ENCODE peak calls at places on chromosomes 5 and 9, in six cellular contexts. One of them, this sample, is unnamed.
A peak's percentile ranks its signal among the peaks of the same experiment; 100 is the strongest.

GRCh38 chr5:40376566-40376965 is 303.1 kb upstream of the PTGER4 start:
- DNase-seq in progenitor cell of endocrine pancreas: no peak
- DNase-seq in retinal pigment epithelial cell: no peak
- DNase-seq in GM20000: peak; percentile 25
- DNase-seq in CD8-positive, alpha-beta T cell: no peak
- DNase-seq in PC-3: no peak
- DNase-seq in this sample: no peak

GRCh38 chr9:83981126-83981871 is 694 bp downstream of the RMI1 start:
- DNase-seq in progenitor cell of endocrine pancreas: no peak
- DNase-seq in retinal pigment epithelial cell: peak; percentile 32
- DNase-seq in GM20000: peak; percentile 19
- DNase-seq in CD8-positive, alpha-beta T cell: no peak
- DNase-seq in PC-3: peak; percentile 43
- DNase-seq in this sample: no peak

GRCh38 chr9:131735238-131736181 is 4.4 kb downstream of the RAPGEF1 start:
- DNase-seq in progenitor cell of endocrine pancreas: no peak
- DNase-seq in retinal pigment epithelial cell: no peak
- DNase-seq in GM20000: no peak
- DNase-seq in CD8-positive, alpha-beta T cell: no peak
- DNase-seq in PC-3: peak; percentile 62
- DNase-seq in this sample: no peak

GRCh38 chr5:16137177-16137576 is 42.4 kb downstream of the MARCHF11 start:
- DNase-seq in progenitor cell of endocrine pancreas: no peak
- DNase-seq in retinal pigment epithelial cell: no peak
- DNase-seq in GM20000: no peak
- DNase-seq in CD8-positive, alpha-beta T cell: no peak
- DNase-seq in PC-3: no peak
- DNase-seq in this sample: no peak

GRCh38 chr5:146111409-146111808 is 6.0 kb upstream of the PLAC8L1 start:
- DNase-seq in progenitor cell of endocrine pancreas: no peak
- DNase-seq in retinal pigment epithelial cell: no peak
- DNase-seq in GM20000: no peak
- DNase-seq in CD8-positive, alpha-beta T cell: no peak
- DNase-seq in PC-3: no peak
- DNase-seq in this sample: no peak

GRCh38 chr5:163407034-163407652 is 30.3 kb upstream of the CCNG1 start:
- DNase-seq in progenitor cell of endocrine pancreas: no peak
- DNase-seq in retinal pigment epithelial cell: no peak
- DNase-seq in GM20000: peak; percentile 24
- DNase-seq in CD8-positive, alpha-beta T cell: no peak
- DNase-seq in PC-3: peak; percentile 41
- DNase-seq in this sample: no peak

GRCh38 chr9:20209421-20210340 is 412.6 kb downstream of the MLLT3 start:
- DNase-seq in progenitor cell of endocrine pancreas: no peak
- DNase-seq in retinal pigment epithelial cell: no peak
- DNase-seq in GM20000: no peak
- DNase-seq in CD8-positive, alpha-beta T cell: peak; percentile 50
- DNase-seq in PC-3: no peak
- DNase-seq in this sample: no peak

GRCh38 chr9:95508968-95509850 is 7.6 kb downstream of the PTCH1 start:
- DNase-seq in progenitor cell of endocrine pancreas: peak; percentile 64
- DNase-seq in retinal pigment epithelial cell: peak; percentile 67
- DNase-seq in GM20000: peak; percentile 81
- DNase-seq in CD8-positive, alpha-beta T cell: peak; percentile 68
- DNase-seq in PC-3: peak; percentile 74
- DNase-seq in this sample: no peak

GRCh38 chr5:173726848-173727557 is 110.6 kb upstream of the BOD1 start:
- DNase-seq in progenitor cell of endocrine pancreas: no peak
- DNase-seq in retinal pigment epithelial cell: no peak
- DNase-seq in GM20000: no peak
- DNase-seq in CD8-positive, alpha-beta T cell: no peak
- DNase-seq in PC-3: no peak
- DNase-seq in this sample: no peak

GRCh38 chr9:97714435-97714834 is 17.3 kb upstream of the XPA start:
- DNase-seq in progenitor cell of endocrine pancreas: no peak
- DNase-seq in retinal pigment epithelial cell: peak; percentile 77
- DNase-seq in GM20000: no peak
- DNase-seq in CD8-positive, alpha-beta T cell: no peak
- DNase-seq in PC-3: peak; percentile 86
- DNase-seq in this sample: no peak

GRCh38 chr9:37856551-37856950 is 47.4 kb downstream of the SLC25A51 start:
- DNase-seq in progenitor cell of endocrine pancreas: no peak
- DNase-seq in retinal pigment epithelial cell: no peak
- DNase-seq in GM20000: no peak
- DNase-seq in CD8-positive, alpha-beta T cell: no peak
- DNase-seq in PC-3: no peak
- DNase-seq in this sample: no peak

GRCh38 chr5:45038366-45038987 is 229.7 kb downstream of the MRPS30 start:
- DNase-seq in progenitor cell of endocrine pancreas: no peak
- DNase-seq in retinal pigment epithelial cell: no peak
- DNase-seq in GM20000: peak; percentile 18
- DNase-seq in CD8-positive, alpha-beta T cell: no peak
- DNase-seq in PC-3: peak; percentile 71
- DNase-seq in this sample: no peak

GRCh38 chr5:124744170-124744911 is 2.1 kb downstream of the ZNF608 start:
- DNase-seq in progenitor cell of endocrine pancreas: no peak
- DNase-seq in retinal pigment epithelial cell: no peak
- DNase-seq in GM20000: no peak
- DNase-seq in CD8-positive, alpha-beta T cell: no peak
- DNase-seq in PC-3: no peak
- DNase-seq in this sample: no peak
- TF ChIP-seq CTCF in progenitor cell of endocrine pancreas: peak; percentile 14
- TF ChIP-seq CTCF in retinal pigment epithelial cell: no peak
- TF ChIP-seq CTCF in GM20000: no peak
- TF ChIP-seq CTCF in CD8-positive, alpha-beta T cell: no peak
- TF ChIP-seq CTCF in PC-3: no peak
- TF ChIP-seq CTCF in this sample: no peak

GRCh38 chr5:143050183-143050582 is 280.0 kb downstream of the ARHGAP26 start:
- DNase-seq in progenitor cell of endocrine pancreas: no peak
- DNase-seq in retinal pigment epithelial cell: no peak
- DNase-seq in GM20000: no peak
- DNase-seq in CD8-positive, alpha-beta T cell: no peak
- DNase-seq in PC-3: no peak
- DNase-seq in this sample: no peak
- TF ChIP-seq CTCF in progenitor cell of endocrine pancreas: no peak
- TF ChIP-seq CTCF in retinal pigment epithelial cell: no peak
- TF ChIP-seq CTCF in GM20000: no peak
- TF ChIP-seq CTCF in CD8-positive, alpha-beta T cell: no peak
- TF ChIP-seq CTCF in PC-3: no peak
- TF ChIP-seq CTCF in this sample: no peak

DNA sequence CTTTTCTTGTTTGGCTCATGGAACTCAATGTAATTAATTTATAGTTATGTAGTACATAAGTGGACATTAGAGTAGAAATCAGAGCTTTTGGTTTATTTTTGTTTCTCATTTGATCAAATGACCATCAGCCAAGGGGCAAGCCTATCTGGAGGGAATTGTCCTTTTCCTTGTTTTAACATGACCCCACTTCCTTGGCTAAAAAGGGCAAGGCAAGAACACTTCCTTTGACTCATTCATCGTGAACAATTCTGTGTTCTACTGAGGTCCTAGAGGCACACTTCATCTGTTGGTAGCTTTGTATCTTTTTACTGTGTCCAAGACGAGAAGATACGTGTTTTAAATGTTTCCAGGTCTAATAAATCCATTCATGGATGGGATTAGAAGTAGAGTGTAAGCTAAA is 148.9 kb downstream of the ARHGEF28 start:
- DNase-seq in progenitor cell of endocrine pancreas: no peak
- DNase-seq in retinal pigment epithelial cell: no peak
- DNase-seq in GM20000: no peak
- DNase-seq in CD8-positive, alpha-beta T cell: no peak
- DNase-seq in PC-3: no peak
- DNase-seq in this sample: no peak
- TF ChIP-seq CTCF in progenitor cell of endocrine pancreas: no peak
- TF ChIP-seq CTCF in retinal pigment epithelial cell: no peak
- TF ChIP-seq CTCF in GM20000: no peak
- TF ChIP-seq CTCF in CD8-positive, alpha-beta T cell: no peak
- TF ChIP-seq CTCF in PC-3: no peak
- TF ChIP-seq CTCF in this sample: no peak

GRCh38 chr5:59685131-59685530 is 208.4 kb downstream of the PDE4D start:
- DNase-seq in progenitor cell of endocrine pancreas: no peak
- DNase-seq in retinal pigment epithelial cell: no peak
- DNase-seq in GM20000: no peak
- DNase-seq in CD8-positive, alpha-beta T cell: no peak
- DNase-seq in PC-3: no peak
- DNase-seq in this sample: no peak
- TF ChIP-seq CTCF in progenitor cell of endocrine pancreas: no peak
- TF ChIP-seq CTCF in retinal pigment epithelial cell: no peak
- TF ChIP-seq CTCF in GM20000: no peak
- TF ChIP-seq CTCF in CD8-positive, alpha-beta T cell: no peak
- TF ChIP-seq CTCF in PC-3: no peak
- TF ChIP-seq CTCF in this sample: no peak

GRCh38 chr5:176491056-176491646 is 43.0 kb downstream of the FAF2 start:
- DNase-seq in progenitor cell of endocrine pancreas: no peak
- DNase-seq in retinal pigment epithelial cell: no peak
- DNase-seq in GM20000: no peak
- DNase-seq in CD8-positive, alpha-beta T cell: no peak
- DNase-seq in PC-3: peak; percentile 93
- DNase-seq in this sample: no peak

GRCh38 chr5:176492431-176492830 is 44.2 kb downstream of the FAF2 start:
- DNase-seq in progenitor cell of endocrine pancreas: no peak
- DNase-seq in retinal pigment epithelial cell: peak; percentile 23
- DNase-seq in GM20000: no peak
- DNase-seq in CD8-positive, alpha-beta T cell: no peak
- DNase-seq in PC-3: peak; percentile 24
- DNase-seq in this sample: no peak

GRCh38 chr5:176489077-176489476 is 40.9 kb downstream of the FAF2 start:
- DNase-seq in progenitor cell of endocrine pancreas: no peak
- DNase-seq in retinal pigment epithelial cell: no peak
- DNase-seq in GM20000: no peak
- DNase-seq in CD8-positive, alpha-beta T cell: no peak
- DNase-seq in PC-3: peak; percentile 75
- DNase-seq in this sample: no peak

GRCh38 chr5:176491901-176492300 is 43.7 kb downstream of the FAF2 start:
- DNase-seq in progenitor cell of endocrine pancreas: no peak
- DNase-seq in retinal pigment epithelial cell: no peak
- DNase-seq in GM20000: no peak
- DNase-seq in CD8-positive, alpha-beta T cell: no peak
- DNase-seq in PC-3: no peak
- DNase-seq in this sample: no peak

DNA sequence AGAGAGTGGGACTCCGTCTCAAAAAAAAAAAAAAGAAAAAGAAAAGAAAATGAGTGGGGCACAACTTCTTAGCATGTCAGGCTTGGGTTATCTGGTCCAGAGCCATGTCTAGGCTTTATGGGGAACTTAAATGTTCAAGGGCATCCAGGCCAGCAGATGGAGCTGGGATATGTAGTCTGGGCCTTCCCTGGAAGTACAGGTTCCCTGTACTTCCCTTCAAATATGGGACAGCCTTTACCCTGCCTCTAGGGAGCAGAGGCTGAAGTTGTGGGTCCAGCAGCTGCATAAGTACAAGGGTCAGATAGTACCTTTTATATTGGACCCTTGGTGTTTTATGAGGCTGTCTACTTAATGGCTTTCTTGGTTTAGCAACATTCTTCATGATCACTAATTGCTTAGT is 42.1 kb downstream of the FAF2 start:
- DNase-seq in progenitor cell of endocrine pancreas: no peak
- DNase-seq in retinal pigment epithelial cell: no peak
- DNase-seq in GM20000: no peak
- DNase-seq in CD8-positive, alpha-beta T cell: no peak
- DNase-seq in PC-3: peak; percentile 44
- DNase-seq in this sample: no peak
- TF ChIP-seq CTCF in progenitor cell of endocrine pancreas: no peak
- TF ChIP-seq CTCF in retinal pigment epithelial cell: no peak
- TF ChIP-seq CTCF in GM20000: no peak
- TF ChIP-seq CTCF in CD8-positive, alpha-beta T cell: no peak
- TF ChIP-seq CTCF in PC-3: peak; percentile 40
- TF ChIP-seq CTCF in this sample: no peak

GRCh38 chr5:61167382-61167781 is 5.1 kb upstream of the SMIM15 start:
- DNase-seq in progenitor cell of endocrine pancreas: no peak
- DNase-seq in retinal pigment epithelial cell: peak; percentile 26
- DNase-seq in GM20000: peak; percentile 49
- DNase-seq in CD8-positive, alpha-beta T cell: no peak
- DNase-seq in PC-3: peak; percentile 34
- DNase-seq in this sample: no peak
- TF ChIP-seq CTCF in progenitor cell of endocrine pancreas: peak; percentile 30
- TF ChIP-seq CTCF in retinal pigment epithelial cell: peak; percentile 71
- TF ChIP-seq CTCF in GM20000: peak; percentile 25
- TF ChIP-seq CTCF in CD8-positive, alpha-beta T cell: no peak
- TF ChIP-seq CTCF in PC-3: peak; percentile 58
- TF ChIP-seq CTCF in this sample: peak; percentile 22

DNA sequence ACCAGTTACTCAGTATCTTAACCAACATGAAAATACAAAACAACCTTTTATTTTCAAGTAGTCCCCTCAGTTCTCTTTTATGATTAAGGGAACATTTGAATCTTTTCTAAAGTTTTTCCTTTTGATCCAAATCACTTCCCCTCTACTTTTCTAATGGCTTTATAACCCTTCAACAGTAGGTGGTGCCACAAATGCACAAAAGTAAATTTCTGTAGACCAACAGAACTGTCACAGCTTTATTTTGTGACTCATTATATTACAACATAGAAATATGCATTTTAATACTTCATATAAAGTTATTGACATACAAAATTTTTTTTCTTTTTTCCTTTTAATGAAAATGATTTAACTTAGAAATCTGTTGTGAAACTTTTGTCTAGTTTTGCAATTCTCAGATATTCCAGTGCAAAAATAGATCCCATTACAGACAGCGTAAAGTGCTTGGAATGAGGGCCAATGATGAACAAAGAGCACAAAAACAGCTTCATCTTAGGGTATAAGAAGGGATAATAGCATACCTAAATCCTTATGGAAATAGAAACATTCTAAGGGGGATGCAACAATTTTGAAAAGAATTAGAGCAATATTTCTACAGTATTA is 17.0 kb downstream of the NIPSNAP3B start:
- DNase-seq in progenitor cell of endocrine pancreas: no peak
- DNase-seq in retinal pigment epithelial cell: peak; percentile 0
- DNase-seq in GM20000: peak; percentile 17
- DNase-seq in CD8-positive, alpha-beta T cell: no peak
- DNase-seq in PC-3: peak; percentile 75
- DNase-seq in this sample: no peak
- TF ChIP-seq CTCF in progenitor cell of endocrine pancreas: peak; percentile 43
- TF ChIP-seq CTCF in retinal pigment epithelial cell: peak; percentile 46
- TF ChIP-seq CTCF in GM20000: peak; percentile 8
- TF ChIP-seq CTCF in CD8-positive, alpha-beta T cell: no peak
- TF ChIP-seq CTCF in PC-3: peak; percentile 79
- TF ChIP-seq CTCF in this sample: peak; percentile 81

DNA sequence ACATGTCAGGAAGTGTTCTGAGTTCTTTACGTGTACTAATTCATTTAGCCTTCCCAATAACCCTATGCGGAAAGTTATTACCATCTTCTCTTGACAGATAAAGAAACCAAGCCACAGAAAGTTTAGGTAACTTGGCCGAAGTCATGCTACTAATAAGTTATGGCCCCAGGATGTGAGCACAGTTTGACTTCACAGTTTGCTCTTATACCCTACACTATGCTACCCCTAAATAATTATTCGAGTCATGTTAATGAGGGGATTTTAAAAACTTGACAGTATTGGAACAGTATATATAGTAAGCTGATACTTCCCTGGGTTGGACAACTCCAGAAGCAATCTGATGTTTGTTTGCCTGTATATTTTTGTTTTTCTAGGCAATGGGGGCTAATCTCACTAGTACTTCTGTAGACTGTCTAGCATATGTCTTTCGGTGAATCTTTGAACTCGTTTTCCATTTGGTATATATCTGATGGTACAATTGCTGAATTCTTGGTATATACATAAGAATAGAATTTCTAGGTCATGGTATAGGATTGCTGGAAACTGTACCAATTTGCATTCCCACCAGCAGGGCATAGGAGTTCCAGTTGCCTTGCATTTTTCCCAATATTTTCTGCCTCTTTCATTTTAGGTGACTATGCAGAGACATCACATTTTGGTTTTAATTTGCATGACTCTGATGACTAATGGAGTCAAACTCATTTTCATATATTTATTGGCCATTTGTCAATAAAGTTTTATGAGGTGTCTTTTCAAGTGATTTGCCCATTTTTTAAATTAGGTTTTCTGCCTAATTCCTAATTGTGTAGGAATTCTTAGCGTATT is 29.2 kb upstream of the PDCD1LG2 start:
- DNase-seq in progenitor cell of endocrine pancreas: no peak
- DNase-seq in retinal pigment epithelial cell: no peak
- DNase-seq in GM20000: no peak
- DNase-seq in CD8-positive, alpha-beta T cell: no peak
- DNase-seq in PC-3: no peak
- DNase-seq in this sample: no peak
- TF ChIP-seq CTCF in progenitor cell of endocrine pancreas: peak; percentile 16
- TF ChIP-seq CTCF in retinal pigment epithelial cell: peak; percentile 2
- TF ChIP-seq CTCF in GM20000: no peak
- TF ChIP-seq CTCF in CD8-positive, alpha-beta T cell: no peak
- TF ChIP-seq CTCF in PC-3: no peak
- TF ChIP-seq CTCF in this sample: no peak

This sample was measured in CD14-positive monocyte.